ENCODE peak calls at places on chromosomes 16 and 17, in nine cellular contexts. K is Ammon's horn; W is CD8-positive, alpha-beta memory T cell; Q is AG10803; P is GM23248; E is esophagus muscularis mucosa; C is C1 segment of cervical spinal cord; H is neuronal stem cell; V is left ventricle myocardium superior. X is an unnamed sample.

GRCh38 chr17:17305282-17305801 is 2.2 kb downstream of the NT5M start:
- DNase-seq in K (peak), C (peak), P (no peak), Q (no peak), E (no peak), V (no peak), W (peak), H (no peak), X (no peak)

GRCh38 chr17:29158515-29159275 is 21.5 kb downstream of the MYO18A start:
- DNase-seq in Q (peak), K (peak), H (no peak), P (peak), W (no peak), V (no peak), C (peak), E (no peak), X (no peak)

GRCh38 chr17:35809855-35810461 is 674 bp downstream of the TAF15 start:
- DNase-seq in K (no peak), W (peak), P (peak), Q (peak), V (no peak), C (no peak), H (no peak), E (no peak), X (no peak)

GRCh38 chr17:7839199-7839889 is 5.3 kb downstream of the KDM6B start:
- DNase-seq in V (peak), P (no peak), E (no peak), K (no peak), H (no peak), C (no peak), Q (no peak), W (peak), X (peak)

GRCh38 chr16:79128706-79129105 is 471.8 kb downstream of the MAF start:
- DNase-seq in P (no peak), W (no peak), C (no peak), V (no peak), K (no peak), H (no peak), E (no peak), Q (no peak), X (no peak)

GRCh38 chr16:11316331-11317015 is 28.8 kb upstream of the RMI2 start:
- DNase-seq in Q (no peak), C (no peak), E (no peak), K (no peak), H (no peak), P (no peak), W (no peak), V (no peak), X (peak)

GRCh38 chr17:63516910-63517824 is 6.0 kb upstream of the KCNH6 start:
- DNase-seq in C (no peak), Q (peak), K (no peak), V (no peak), P (peak), E (no peak), W (no peak), H (no peak), X (no peak)

GRCh38 chr16:12458591-12459400 is 344.9 kb downstream of the CPPED1 start:
- DNase-seq in V (peak), H (no peak), E (no peak), C (peak), W (peak), Q (no peak), K (peak), P (no peak), X (no peak)

GRCh38 chr16:71961066-71962039 is 38.8 kb downstream of the PKD1L3 start:
- DNase-seq in H (peak), K (peak), P (peak), V (peak), W (peak), C (peak), E (peak), Q (peak), X (peak)

GRCh38 chr16:31009894-31010293 is 544 bp downstream of the STX1B start:
- DNase-seq in K (no peak), V (no peak), P (peak), Q (no peak), H (no peak), W (no peak), C (no peak), E (no peak), X (no peak)

GRCh38 chr17:36939059-36939943 is 2.0 kb downstream of the LHX1 start:
- DNase-seq in Q (no peak), C (no peak), E (no peak), H (no peak), K (no peak), P (no peak), W (no peak), V (no peak), X (no peak)

GRCh38 chr17:78151514-78152008 is 5.4 kb downstream of the C17orf99 start:
- DNase-seq in C (no peak), V (no peak), W (no peak), Q (no peak), H (no peak), E (no peak), K (no peak), P (peak), X (no peak)

GRCh38 chr17:62615503-62615902 is 12.0 kb upstream of the MRC2 start:
- DNase-seq in C (no peak), W (no peak), H (no peak), K (no peak), E (no peak), V (no peak), Q (no peak), P (no peak), X (no peak)

GRCh38 chr17:65801513-65801912 is 240.1 kb upstream of the AXIN2 start:
- DNase-seq in H (no peak), Q (no peak), V (no peak), C (no peak), E (no peak), P (no peak), K (no peak), W (no peak), X (no peak)

GRCh38 chr16:88917915-88918627 is 51.6 kb upstream of the PABPN1L start:
- DNase-seq in V (no peak), C (no peak), W (no peak), Q (no peak), P (no peak), H (no peak), K (no peak), E (no peak), X (no peak)

GRCh38 chr16:2856061-2856670 is 1.8 kb downstream of the PRSS22 start:
- DNase-seq in V (no peak), C (no peak), K (no peak), W (no peak), E (no peak), H (no peak), Q (no peak), P (peak), X (peak)

GRCh38 chr16:2981177-2981898 is 1.1 kb upstream of the PKMYT1 start:
- DNase-seq in P (no peak), Q (no peak), V (no peak), K (no peak), W (no peak), H (no peak), C (no peak), E (no peak), X (peak)

GRCh38 chr17:28324272-28324745 is 5.3 kb downstream of the TMEM97 start:
- DNase-seq in C (no peak), K (no peak), E (no peak), V (no peak), W (no peak), Q (no peak), H (no peak), P (no peak), X (no peak)

GRCh38 chr17:71441098-71441497 is 679.7 kb upstream of the SOX9 start:
- DNase-seq in C (no peak), Q (peak), H (no peak), E (no peak), P (peak), K (no peak), W (no peak), V (no peak), X (no peak)

GRCh38 chr17:29931253-29931932 is 1.4 kb upstream of the SSH2 start:
- DNase-seq in V (peak), H (peak), Q (peak), E (no peak), P (peak), C (peak), W (peak), K (peak), X (peak)

GRCh38 chr17:3660311-3660891 is 8.0 kb downstream of the TAX1BP3 start:
- DNase-seq in C (peak), Q (no peak), H (no peak), V (peak), W (no peak), P (no peak), E (no peak), K (peak), X (no peak)

GRCh38 chr17:76924345-76925332 is 56.4 kb downstream of the MGAT5B start:
- DNase-seq in W (no peak), K (no peak), V (no peak), E (no peak), Q (no peak), C (no peak), P (no peak), H (no peak), X (no peak)

GRCh38 chr17:12982224-12982623 is 35.6 kb downstream of the ELAC2 start:
- DNase-seq in E (no peak), V (no peak), W (no peak), C (no peak), Q (no peak), P (no peak), K (no peak), H (no peak), X (no peak)

GRCh38 chr17:77212081-77212832 is 71.5 kb downstream of the SEC14L1 start:
- DNase-seq in V (no peak), K (peak), W (no peak), P (no peak), H (no peak), E (no peak), Q (no peak), C (no peak), X (no peak)

GRCh38 chr17:80860101-80860671 is 131.5 kb upstream of the CHMP6 start:
- DNase-seq in Q (no peak), E (no peak), V (peak), W (no peak), P (no peak), K (no peak), C (no peak), H (no peak), X (no peak)

GRCh38 chr17:74780443-74781238 is 4.5 kb upstream of the NAT9 start:
- DNase-seq in P (no peak), C (peak), H (no peak), V (no peak), K (peak), Q (no peak), W (no peak), E (no peak), X (no peak)

GRCh38 chr16:72291531-72291981 is 119.6 kb upstream of the PMFBP1 start:
- DNase-seq in W (no peak), C (no peak), K (peak), E (no peak), Q (peak), P (peak), H (no peak), V (no peak), X (no peak)

GRCh38 chr17:31740611-31741082 is 118.4 kb downstream of the COPRS start:
- DNase-seq in E (no peak), W (no peak), V (no peak), H (no peak), P (peak), K (no peak), Q (peak), C (no peak), X (peak)

GRCh38 chr16:72001180-72001890 is 1.1 kb upstream of the PKD1L3 start:
- DNase-seq in W (no peak), H (no peak), E (no peak), C (no peak), Q (no peak), V (no peak), P (no peak), K (no peak), X (no peak)

GRCh38 chr17:62763891-62764600 is 44.1 kb downstream of the MARCHF10 start:
- DNase-seq in K (no peak), C (no peak), Q (no peak), E (no peak), V (no peak), H (no peak), W (no peak), P (no peak), X (no peak)

GRCh38 chr16:22077700-22078313 is 14.5 kb upstream of the VWA3A start:
- DNase-seq in Q (peak), C (no peak), P (peak), E (no peak), H (peak), K (peak), V (peak), W (peak), X (peak)

GRCh38 chr17:48577330-48577945 is 712 bp downstream of the HOXB4 start:
- DNase-seq in Q (peak), W (no peak), H (no peak), K (no peak), C (no peak), V (no peak), P (peak), E (no peak), X (no peak)

GRCh38 chr17:50052822-50053653 is 2.9 kb upstream of the ITGA3 start:
- DNase-seq in C (no peak), Q (no peak), H (no peak), W (no peak), E (no peak), K (no peak), P (no peak), V (peak), X (peak)

GRCh38 chr17:7862692-7863437 is 5.1 kb downstream of the CYB5D1 start:
- DNase-seq in P (peak), H (peak), V (no peak), E (no peak), C (no peak), K (no peak), W (peak), Q (peak), X (peak)

GRCh38 chr17:60971515-60972369 is 294.1 kb downstream of the BCAS3 start:
- DNase-seq in W (peak), K (no peak), C (no peak), H (peak), P (peak), V (no peak), E (no peak), Q (peak), X (peak)

GRCh38 chr17:65099941-65100315 is 37.2 kb upstream of the RGS9 start:
- DNase-seq in C (no peak), Q (peak), K (no peak), V (peak), H (no peak), E (no peak), P (peak), W (no peak), X (peak)

GRCh38 chr17:78425429-78425828 is 47.0 kb downstream of the PGS1 start:
- DNase-seq in P (no peak), K (no peak), V (peak), H (no peak), C (no peak), E (no peak), Q (no peak), W (no peak), X (no peak)

GRCh38 chr16:50340578-50340977 is 28.2 kb downstream of the BRD7 start:
- DNase-seq in P (peak), H (no peak), W (no peak), E (no peak), V (no peak), Q (peak), K (no peak), C (no peak), X (no peak)

GRCh38 chr17:82297804-82298537 is 19.4 kb downstream of the CD7 start:
- DNase-seq in E (peak), V (peak), H (no peak), C (peak), Q (peak), K (peak), P (peak), W (peak), X (no peak)